ENCODE peak calls at places on chromosome 20, in seven cellular contexts. L is breast epithelium, S is H1, M is ascending aorta, C is gastrocnemius medialis, J is IMR-90, D is left ventricle myocardium inferior. I is an unnamed sample. For H3K27me3, the result is how much of the 10 kb centered on the place peaks cover.

GRCh38 chr20:8932192-8933150 is 136.4 kb upstream of the PLCB4 start:
- DNase-seq in J (peak), L (no peak), D (no peak), C (no peak), S (no peak), M (no peak), I (no peak)

GRCh38 chr20:59749293-59749680 is 144.9 kb downstream of the PHACTR3 start:
- DNase-seq in C (no peak), L (no peak), M (no peak), S (no peak), J (peak), D (no peak), I (no peak)

GRCh38 chr20:44021900-44022299 is 107.2 kb downstream of the TOX2 start:
- DNase-seq in J (no peak), S (no peak), M (no peak), C (no peak), L (no peak), D (no peak), I (no peak)

GRCh38 chr20:50327666-50328065 is 137.0 kb downstream of the CEBPB start:
- DNase-seq in M (no peak), J (no peak), D (no peak), L (no peak), S (no peak), C (no peak), I (no peak)

GRCh38 chr20:51132286-51132810 is 109.4 kb upstream of the KCNG1 start:
- DNase-seq in C (no peak), S (no peak), D (no peak), J (peak), L (no peak), M (no peak), I (no peak)

GRCh38 chr20:9503530-9504251 is 10.7 kb upstream of the LAMP5 start:
- DNase-seq in S (no peak), J (peak), L (no peak), C (no peak), D (no peak), M (no peak), I (no peak)

GRCh38 chr20:59253779-59254319 is 46.6 kb upstream of the EDN3 start:
- DNase-seq in D (no peak), C (no peak), M (no peak), J (no peak), S (no peak), L (no peak), I (no peak)

GRCh38 chr20:16491277-16491912 is 81.9 kb downstream of the KIF16B start:
- DNase-seq in J (peak), M (no peak), S (no peak), L (no peak), C (no peak), D (no peak), I (peak)

GRCh38 chr20:45254867-45255266 is 503 bp upstream of the SLPI start:
- DNase-seq in L (no peak), M (no peak), D (no peak), J (peak), S (no peak), C (peak), I (no peak)

GRCh38 chr20:53557157-53557556 is 36.5 kb downstream of the ZNF217 start:
- DNase-seq in D (no peak), L (no peak), M (no peak), C (no peak), S (no peak), J (no peak), I (no peak)

GRCh38 chr20:24033560-24033959 is 45.0 kb upstream of the GGTLC1 start:
- DNase-seq in S (no peak), M (no peak), D (no peak), L (no peak), C (no peak), J (no peak), I (no peak)

GRCh38 chr20:44154521-44155001 is 32.4 kb downstream of the JPH2 start:
- DNase-seq in S (no peak), D (no peak), M (no peak), L (peak), J (no peak), C (peak), I (no peak)

GRCh38 chr20:31712564-31713311 is 9.9 kb downstream of the BCL2L1 start:
- DNase-seq in C (peak), L (peak), D (peak), S (peak), M (peak), J (peak), I (no peak)

GRCh38 chr20:21796059-21796458 is 90.6 kb downstream of the PAX1 start:
- DNase-seq in M (no peak), L (no peak), C (no peak), S (no peak), D (no peak), J (no peak), I (no peak)

GRCh38 chr20:19821605-19822004 is 63.5 kb downstream of the RIN2 start:
- DNase-seq in M (no peak), J (no peak), D (no peak), C (no peak), L (no peak), S (no peak), I (no peak)

GRCh38 chr20:42530855-42531674 is 658.6 kb downstream of the PTPRT start:
- DNase-seq in L (no peak), M (no peak), J (no peak), C (no peak), S (peak), D (no peak), I (no peak)

GRCh38 chr20:44993343-44993742 is 27.0 kb downstream of the STK4 start:
- DNase-seq in J (peak), D (no peak), M (no peak), S (no peak), C (no peak), L (no peak), I (no peak)

GRCh38 chr20:43710370-43711044 is 16.3 kb downstream of the GTSF1L start:
- DNase-seq in M (no peak), C (no peak), D (no peak), J (no peak), L (no peak), S (no peak), I (peak)

GRCh38 chr20:44642203-44643153 is 9.0 kb downstream of the ADA start:
- DNase-seq in D (peak), J (peak), M (no peak), C (peak), S (no peak), L (peak), I (peak)

GRCh38 chr20:48523191-48523757 is 304.5 kb downstream of the PREX1 start:
- DNase-seq in M (no peak), L (no peak), C (no peak), J (peak), D (no peak), S (no peak), I (no peak)

GRCh38 chr20:14959506-14960493 is 622.4 kb upstream of the FLRT3 start:
- DNase-seq in C (no peak), D (no peak), S (no peak), L (no peak), M (no peak), J (no peak), I (no peak)

GRCh38 chr20:51750037-51750769 is 18.0 kb downstream of the ATP9A start:
- DNase-seq in D (peak), L (peak), S (no peak), J (peak), M (peak), C (peak), I (no peak)

GRCh38 chr20:48342822-48343513 is 484.8 kb downstream of the PREX1 start:
- DNase-seq in L (no peak), D (no peak), C (no peak), J (no peak), M (no peak), S (no peak), I (no peak)

GRCh38 chr20:50534567-50534966 is 24.4 kb downstream of the PTPN1 start:
- DNase-seq in D (no peak), C (peak), M (no peak), J (peak), S (no peak), L (no peak), I (no peak)

GRCh38 chr20:36959242-36959641 is 7.7 kb upstream of the SAMHD1 start:
- DNase-seq in L (no peak), M (no peak), S (no peak), C (no peak), J (peak), D (no peak), I (no peak)

GRCh38 chr20:49945306-49945700 is 9.1 kb downstream of the RNF114 start:
- DNase-seq in M (no peak), L (no peak), J (no peak), C (no peak), S (no peak), D (no peak), I (no peak)

GRCh38 chr20:8161262-8162071 is 29.4 kb downstream of the PLCB1 start:
- DNase-seq in C (no peak), D (no peak), S (no peak), J (peak), L (no peak), M (no peak), I (peak)

GRCh38 chr20:23331951-23332350 is 18.6 kb upstream of the NXT1 start:
- DNase-seq in L (no peak), J (no peak), M (no peak), C (no peak), S (no peak), D (no peak), I (no peak)

GRCh38 chr20:45042978-45043377 is 57.9 kb downstream of the KCNS1 start:
- DNase-seq in L (no peak), S (no peak), J (no peak), M (no peak), C (no peak), D (no peak), I (no peak)

GRCh38 chr20:19620471-19620870 is 137.6 kb upstream of the RIN2 start:
- DNase-seq in L (no peak), J (no peak), M (no peak), S (peak), C (no peak), D (no peak), I (no peak)

GRCh38 chr20:64057628-64058498 is 5.1 kb upstream of the TCEA2 start:
- DNase-seq in C (peak), J (peak), L (peak), M (no peak), S (no peak), D (peak), I (peak)
- H3K4me3 ChIP-seq in C (peak), J (no peak), L (peak), M (no peak), S (no peak), D (peak), I (peak)

DNA sequence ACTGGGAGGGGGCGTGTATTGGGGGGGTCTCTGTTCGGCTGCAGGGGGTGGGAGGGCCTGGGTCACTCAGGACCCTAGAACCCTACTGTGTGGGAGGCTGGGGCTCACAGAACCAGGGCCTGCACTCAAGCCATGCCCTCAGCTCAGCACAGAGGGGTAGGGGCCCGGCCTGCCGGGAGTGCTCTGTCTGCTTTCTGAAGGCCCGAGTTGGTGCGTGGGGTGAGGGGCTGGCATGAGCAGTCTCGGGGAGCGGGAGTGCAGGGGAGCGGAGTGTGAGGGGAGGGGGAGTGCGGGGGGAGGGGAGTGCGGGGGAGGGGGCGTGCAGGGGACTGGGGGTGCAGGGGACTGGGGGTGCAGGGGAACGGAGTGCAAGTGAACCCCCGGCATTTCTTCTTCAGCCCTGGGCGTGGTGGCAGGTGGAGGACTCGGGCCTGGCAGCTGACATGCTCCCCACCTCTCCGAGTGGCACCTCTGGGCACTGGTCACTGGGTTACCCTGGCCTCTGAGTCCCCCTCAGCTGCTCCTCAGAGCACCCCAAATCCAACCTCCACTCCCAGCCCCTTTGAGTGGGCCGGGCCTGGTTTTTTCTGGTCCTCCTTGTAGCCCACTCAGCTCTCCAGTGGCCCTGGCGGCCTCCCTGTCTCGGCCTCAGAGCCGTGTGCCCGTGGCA is 1.0 kb downstream of the COL20A1 start:
- DNase-seq in S (no peak), C (no peak), L (no peak), D (no peak), J (no peak), M (no peak), I (no peak)
- H3K27me3 ChIP-seq in S (under half), C (half or more), L (half or more), D (half or more), J (under half), M (under half), I (under half)

GRCh38 chr20:3797226-3797545 is 1.1 kb downstream of the CDC25B start:
- DNase-seq in S (no peak), L (no peak), J (no peak), C (no peak), M (no peak), D (no peak), I (no peak)
- TF ChIP-seq CTCF in S (no peak), L (no peak), J (no peak), C (no peak), M (no peak), D (no peak), I (no peak)

GRCh38 chr20:47222728-47223127 is 133.8 kb downstream of the ZMYND8 start:
- DNase-seq in S (no peak), D (no peak), M (no peak), J (no peak), C (no peak), L (no peak), I (no peak)

GRCh38 chr20:47223896-47224295 is 132.6 kb downstream of the ZMYND8 start:
- DNase-seq in S (no peak), C (no peak), M (no peak), L (no peak), D (no peak), J (no peak), I (no peak)

GRCh38 chr20:47224300-47224791 is 132.2 kb downstream of the ZMYND8 start:
- DNase-seq in S (no peak), D (no peak), C (no peak), J (no peak), M (no peak), L (no peak), I (no peak)

GRCh38 chr20:47220161-47220582 is 136.3 kb downstream of the ZMYND8 start:
- DNase-seq in J (no peak), D (no peak), C (no peak), M (no peak), L (no peak), S (no peak), I (no peak)

DNA sequence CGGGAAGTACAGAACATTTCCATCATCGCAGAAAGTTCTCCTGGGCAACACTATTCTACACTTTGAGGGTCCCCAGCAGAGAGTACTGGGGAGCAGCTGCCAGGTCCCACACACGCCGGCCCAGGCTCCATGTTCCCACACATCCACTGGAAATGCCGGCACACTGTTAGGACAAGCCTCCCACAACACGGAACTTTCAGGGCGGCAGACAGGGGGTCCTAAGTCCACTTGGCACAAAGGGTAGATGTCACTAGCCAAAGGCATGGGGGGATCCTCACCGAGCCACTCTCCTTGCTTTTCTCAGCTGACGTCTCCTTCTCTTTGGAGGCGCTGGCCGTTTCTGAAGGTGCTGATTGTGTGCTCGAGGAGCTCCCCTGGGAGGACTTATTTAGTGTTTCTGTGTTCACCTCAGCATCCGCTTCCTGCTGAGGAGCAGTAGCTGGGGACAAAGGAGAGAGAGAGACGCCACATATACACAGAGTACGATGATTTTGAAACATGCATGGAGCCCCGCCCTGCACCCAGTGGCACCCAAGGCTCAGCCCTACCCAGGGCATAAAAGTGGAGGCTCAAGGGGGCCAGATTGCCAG is 135.4 kb downstream of the ZMYND8 start:
- DNase-seq in J (no peak), M (no peak), L (no peak), D (no peak), C (no peak), S (no peak), I (no peak)
- H3K4me3 ChIP-seq in J (no peak), M (no peak), L (no peak), D (no peak), C (no peak), S (no peak), I (no peak)

DNA sequence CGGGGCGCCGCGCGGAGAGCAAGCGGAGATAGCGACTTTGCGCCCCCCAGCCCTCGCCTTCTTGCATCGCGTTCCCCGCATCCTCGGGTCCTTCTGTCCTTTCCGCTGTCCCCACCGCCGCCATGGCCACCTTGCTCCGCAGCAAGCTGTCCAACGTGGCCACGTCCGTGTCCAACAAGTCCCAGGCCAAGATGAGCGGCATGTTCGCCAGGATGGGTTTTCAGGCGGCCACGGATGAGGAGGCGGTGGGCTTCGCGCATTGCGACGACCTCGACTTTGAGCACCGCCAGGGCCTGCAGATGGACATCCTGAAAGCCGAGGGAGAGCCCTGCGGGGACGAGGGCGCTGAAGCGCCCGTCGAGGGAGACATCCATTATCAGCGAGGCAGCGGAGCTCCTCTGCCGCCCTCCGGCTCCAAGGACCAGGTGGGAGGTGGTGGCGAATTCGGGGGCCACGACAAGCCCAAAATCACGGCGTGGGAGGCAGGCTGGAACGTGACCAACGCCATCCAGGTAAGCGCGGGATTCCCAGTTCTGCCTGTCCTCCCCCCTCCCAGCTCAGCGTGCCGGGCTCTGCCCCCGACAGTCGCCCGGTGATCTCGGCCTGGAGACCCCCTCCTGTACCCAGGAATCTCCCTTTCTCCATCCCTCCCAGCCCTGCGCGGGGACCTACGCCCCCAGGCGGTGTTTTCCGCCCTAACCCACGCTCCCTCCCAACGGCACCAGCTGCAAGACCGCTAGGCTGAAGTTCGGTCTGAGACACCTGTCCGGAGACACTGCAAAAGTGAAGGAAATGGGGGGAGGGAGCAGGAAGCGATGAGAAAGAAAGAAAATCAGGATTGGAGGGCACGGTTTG is 544 bp downstream of the SLC32A1 start:
- DNase-seq in L (no peak), C (no peak), M (no peak), J (no peak), S (no peak), D (no peak), I (peak)
- H3K27me3 ChIP-seq in L (half or more), C (half or more), M (half or more), J (half or more), S (half or more), D (half or more), I (under half)

DNA sequence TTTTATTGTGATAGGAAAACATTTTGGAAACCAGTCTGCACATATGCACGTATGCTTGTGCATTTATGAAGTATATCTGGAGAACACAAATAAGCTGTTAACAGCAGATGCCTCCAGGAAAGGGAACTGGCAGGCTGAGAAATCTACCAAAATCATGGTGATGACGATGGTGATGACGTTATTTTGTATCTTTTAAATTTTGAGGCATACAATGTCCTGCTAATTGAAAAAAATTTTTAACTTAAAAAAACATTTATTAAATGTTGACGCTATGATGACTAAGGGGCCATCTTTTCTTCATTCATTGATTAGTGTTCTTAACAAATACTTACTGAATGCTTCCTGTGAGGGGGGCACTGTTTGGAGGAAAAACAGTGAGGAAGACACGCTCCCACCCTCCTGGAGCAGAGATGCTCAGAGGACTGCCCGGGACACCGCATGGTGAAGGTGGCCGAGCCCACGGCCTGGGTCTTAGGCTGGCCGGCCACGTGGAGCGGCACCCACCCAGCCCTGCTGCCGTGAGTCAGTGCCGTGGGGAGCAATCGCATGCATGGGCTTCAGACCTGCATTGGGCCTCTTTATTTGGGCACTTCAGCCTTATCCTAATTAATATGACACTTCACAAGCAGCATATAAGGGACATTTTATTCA is 15.9 kb upstream of the ENTPD6 start:
- DNase-seq in M (no peak), C (no peak), L (no peak), S (no peak), J (no peak), D (no peak), I (no peak)
- TF ChIP-seq CTCF in M (no peak), C (no peak), L (no peak), S (no peak), J (no peak), D (no peak), I (no peak)

DNA sequence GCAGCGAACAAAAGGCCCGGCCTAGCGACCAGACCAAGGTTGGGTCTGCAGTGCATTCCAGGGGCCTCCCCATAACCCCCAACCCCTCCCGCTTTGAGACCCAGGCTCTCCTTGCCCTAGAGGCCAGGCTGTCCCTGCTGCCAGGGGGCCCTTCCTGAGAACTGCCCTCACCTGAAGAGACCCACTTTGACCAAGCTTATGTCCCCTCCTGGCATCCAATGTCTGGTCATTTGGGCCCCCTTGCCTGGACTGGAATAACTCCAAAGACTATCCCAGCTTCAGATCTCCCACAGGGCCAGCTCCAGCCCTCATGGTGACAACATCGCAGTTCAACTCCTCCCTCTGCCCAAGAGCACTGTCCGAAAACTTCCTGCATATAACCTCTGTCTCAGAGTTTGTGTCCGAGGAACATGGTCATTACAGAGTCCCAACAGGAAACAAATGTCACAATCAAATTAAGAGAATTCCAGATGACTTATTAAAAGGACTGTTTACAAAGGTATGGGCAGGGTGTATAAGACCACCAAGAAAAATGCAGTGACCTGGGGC is 125.0 kb downstream of the BANF2 start:
- DNase-seq in D (no peak), L (no peak), J (no peak), C (no peak), M (no peak), S (no peak), I (no peak)
- H3K4me3 ChIP-seq in D (peak), L (no peak), J (no peak), C (no peak), M (no peak), S (no peak), I (no peak)

GRCh38 chr20:5413394-5413793 is 96.6 kb upstream of the PROKR2 start:
- DNase-seq in L (no peak), M (no peak), D (no peak), C (no peak), S (no peak), J (no peak), I (no peak)
- H3K27me3 ChIP-seq in L (under half), M (under half), D (under half), C (under half), S (under half), J (under half), I (under half)

I was measured in GM06990.